ENCODE peak calls at places on chromosome 11, in four cellular contexts. One of them, this sample, is unnamed. For H3K4me1, the result is how much of the 10 kb centered on the place peaks cover.

GRCh38 chr11:126589492-126589803 is 234.0 kb downstream of the ST3GAL4 start:
- DNase-seq in sigmoid colon: no peak
- DNase-seq in right lobe of liver: no peak
- DNase-seq in HAP-1: no peak
- DNase-seq in this sample: no peak

GRCh38 chr11:70233511-70233919 is 30.4 kb downstream of the FADD start:
- DNase-seq in right lobe of liver: no peak
- DNase-seq in HAP-1: no peak
- DNase-seq in sigmoid colon: no peak
- DNase-seq in this sample: no peak

GRCh38 chr11:34468209-34468841 is 29.6 kb downstream of the CAT start:
- DNase-seq in right lobe of liver: no peak
- DNase-seq in HAP-1: peak
- DNase-seq in sigmoid colon: no peak
- DNase-seq in this sample: no peak

GRCh38 chr11:834371-835316 is 1.9 kb downstream of the CD151 start:
- DNase-seq in sigmoid colon: peak
- DNase-seq in HAP-1: no peak
- DNase-seq in right lobe of liver: peak
- DNase-seq in this sample: peak

GRCh38 chr11:72904016-72904415 is 89.8 kb downstream of the ATG16L2 start:
- DNase-seq in right lobe of liver: no peak
- DNase-seq in HAP-1: peak
- DNase-seq in sigmoid colon: no peak
- DNase-seq in this sample: no peak

GRCh38 chr11:10973416-10973815 is 115.6 kb upstream of the ZBED5 start:
- DNase-seq in HAP-1: no peak
- DNase-seq in sigmoid colon: no peak
- DNase-seq in right lobe of liver: no peak
- DNase-seq in this sample: no peak

GRCh38 chr11:417652-418342 is 3.0 kb upstream of the SIGIRR start:
- DNase-seq in HAP-1: no peak
- DNase-seq in right lobe of liver: no peak
- DNase-seq in sigmoid colon: no peak
- DNase-seq in this sample: peak

GRCh38 chr11:61602775-61603569 is 22.1 kb upstream of the SYT7 start:
- DNase-seq in sigmoid colon: peak
- DNase-seq in HAP-1: no peak
- DNase-seq in right lobe of liver: no peak
- DNase-seq in this sample: no peak

GRCh38 chr11:31493235-31493634 is 16.2 kb downstream of the IMMP1L start:
- DNase-seq in sigmoid colon: no peak
- DNase-seq in right lobe of liver: no peak
- DNase-seq in HAP-1: no peak
- DNase-seq in this sample: no peak

GRCh38 chr11:117969160-117969991 is 16.8 kb upstream of the IL10RA start:
- DNase-seq in sigmoid colon: no peak
- DNase-seq in right lobe of liver: peak
- DNase-seq in HAP-1: no peak
- DNase-seq in this sample: no peak

GRCh38 chr11:134475951-134476350 is 63.9 kb upstream of the B3GAT1 start:
- DNase-seq in sigmoid colon: no peak
- DNase-seq in HAP-1: no peak
- DNase-seq in right lobe of liver: no peak
- DNase-seq in this sample: no peak

DNA sequence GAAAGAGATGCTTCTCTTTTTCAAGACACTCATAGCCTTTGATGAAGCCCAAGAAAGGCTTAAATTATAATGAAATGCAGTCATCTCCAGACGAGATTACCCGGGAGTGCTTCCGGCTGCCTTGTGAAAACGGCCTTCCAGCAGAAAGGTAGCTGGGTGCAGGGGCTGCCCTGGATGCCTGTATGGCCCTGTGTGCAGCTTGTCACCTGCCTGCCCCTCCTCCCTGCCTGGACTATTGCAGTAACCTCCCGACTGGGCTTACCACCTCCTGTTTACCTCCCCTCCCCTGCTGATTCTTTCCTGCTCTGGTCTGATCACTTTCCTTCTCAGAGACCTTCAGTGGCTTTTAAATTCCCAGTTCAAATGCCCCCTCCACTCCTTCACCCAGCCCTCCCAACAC is 126.4 kb upstream of the SYT13 start:
- DNase-seq in HAP-1: no peak
- DNase-seq in right lobe of liver: no peak
- DNase-seq in sigmoid colon: no peak
- DNase-seq in this sample: no peak
- H3K4me1 ChIP-seq in HAP-1: under half
- H3K4me1 ChIP-seq in right lobe of liver: under half
- H3K4me1 ChIP-seq in sigmoid colon: under half
- H3K4me1 ChIP-seq in this sample: under half

DNA sequence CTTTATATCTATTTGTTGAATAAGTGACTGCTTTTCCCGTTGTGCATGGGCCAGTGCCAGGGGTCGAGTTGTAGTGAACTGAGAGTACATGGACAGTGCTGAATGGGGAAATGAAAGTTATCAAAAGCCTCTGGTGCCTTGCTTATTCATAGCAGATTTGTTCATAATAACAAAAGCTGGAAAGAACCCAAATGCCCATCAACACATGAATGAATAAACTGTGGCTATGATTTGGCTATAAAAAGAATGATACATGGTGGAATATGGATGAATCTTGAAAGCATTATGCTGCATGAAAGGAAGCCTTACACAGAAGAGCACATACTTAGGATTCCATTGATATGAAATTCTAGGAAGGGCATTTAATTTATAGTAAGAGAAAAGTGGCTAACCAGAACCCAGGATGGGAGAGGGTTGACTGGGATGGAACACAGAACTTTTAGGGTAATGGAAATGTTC is 42.6 kb downstream of the PACS1 start:
- DNase-seq in right lobe of liver: no peak
- DNase-seq in HAP-1: peak
- DNase-seq in sigmoid colon: no peak
- DNase-seq in this sample: no peak
- H3K4me1 ChIP-seq in right lobe of liver: under half
- H3K4me1 ChIP-seq in HAP-1: under half
- H3K4me1 ChIP-seq in sigmoid colon: under half
- H3K4me1 ChIP-seq in this sample: half or more

GRCh38 chr11:67266424-67267187 is at the start of gene GRK2:
- DNase-seq in HAP-1: no peak
- DNase-seq in sigmoid colon: peak
- DNase-seq in right lobe of liver: peak
- DNase-seq in this sample: peak
- H3K4me1 ChIP-seq in HAP-1: under half
- H3K4me1 ChIP-seq in sigmoid colon: half or more
- H3K4me1 ChIP-seq in right lobe of liver: under half
- H3K4me1 ChIP-seq in this sample: half or more

GRCh38 chr11:13316528-13316961 is 39.0 kb downstream of the BMAL1 start:
- DNase-seq in HAP-1: no peak
- DNase-seq in sigmoid colon: no peak
- DNase-seq in right lobe of liver: no peak
- DNase-seq in this sample: peak
- H3K4me1 ChIP-seq in HAP-1: under half
- H3K4me1 ChIP-seq in sigmoid colon: under half
- H3K4me1 ChIP-seq in right lobe of liver: half or more
- H3K4me1 ChIP-seq in this sample: half or more

DNA sequence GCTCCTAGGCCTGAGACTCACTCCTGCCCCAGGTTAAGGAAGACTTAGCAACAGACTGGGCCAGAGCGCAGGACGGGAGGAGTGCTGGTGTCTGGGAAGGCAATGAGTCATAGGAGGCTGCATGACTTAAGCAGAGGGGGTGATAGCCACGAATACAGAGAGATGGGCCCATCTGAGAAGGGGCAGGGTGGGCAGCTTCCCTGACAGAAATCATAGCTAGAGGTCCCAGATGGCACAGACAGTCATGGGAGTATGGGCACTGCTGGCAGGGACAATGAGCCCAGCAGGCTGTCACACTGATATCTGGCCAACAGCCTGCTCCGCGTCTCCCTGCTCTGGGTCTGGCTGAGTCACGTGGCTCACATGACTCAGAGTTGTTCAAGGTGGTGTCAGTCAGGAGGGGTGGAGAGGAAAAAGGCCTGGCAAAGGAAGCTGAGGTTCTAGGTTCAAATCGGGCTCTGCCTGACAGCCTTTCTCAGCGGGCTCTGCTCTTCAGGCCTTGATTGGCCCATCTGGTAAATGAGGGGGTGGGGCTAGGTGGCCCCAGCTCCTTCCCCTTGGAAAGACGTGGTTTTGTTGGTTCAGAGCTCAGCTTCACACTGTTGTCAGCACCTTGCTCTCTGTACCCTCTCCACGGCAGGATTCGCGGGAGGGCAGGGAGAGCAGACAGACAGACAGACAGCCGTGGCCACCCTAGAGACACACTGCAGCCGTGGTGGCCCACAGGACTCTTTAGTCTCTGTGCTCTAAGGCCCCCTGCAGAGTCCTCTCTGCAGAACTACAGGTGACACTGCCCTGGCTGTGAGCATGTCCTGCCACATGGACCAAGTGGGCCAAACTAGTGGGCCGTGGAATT is 47.8 kb downstream of the DBX1 start:
- DNase-seq in right lobe of liver: no peak
- DNase-seq in sigmoid colon: peak
- DNase-seq in HAP-1: no peak
- DNase-seq in this sample: no peak
- H3K4me1 ChIP-seq in right lobe of liver: under half
- H3K4me1 ChIP-seq in sigmoid colon: half or more
- H3K4me1 ChIP-seq in HAP-1: under half
- H3K4me1 ChIP-seq in this sample: under half

GRCh38 chr11:119478711-119479285 is 55.8 kb upstream of the THY1 start:
- DNase-seq in HAP-1: no peak
- DNase-seq in sigmoid colon: no peak
- DNase-seq in right lobe of liver: peak
- DNase-seq in this sample: no peak

GRCh38 chr11:119476666-119477331 is 53.8 kb upstream of the THY1 start:
- DNase-seq in HAP-1: no peak
- DNase-seq in sigmoid colon: no peak
- DNase-seq in right lobe of liver: no peak
- DNase-seq in this sample: no peak

GRCh38 chr11:119473901-119474681 is 51.1 kb upstream of the THY1 start:
- DNase-seq in HAP-1: no peak
- DNase-seq in sigmoid colon: no peak
- DNase-seq in right lobe of liver: peak
- DNase-seq in this sample: no peak

GRCh38 chr11:119474682-119475596 is 52.0 kb upstream of the THY1 start:
- DNase-seq in HAP-1: peak
- DNase-seq in right lobe of liver: peak
- DNase-seq in sigmoid colon: peak
- DNase-seq in this sample: no peak

GRCh38 chr11:119476038-119476437 is 53.1 kb upstream of the THY1 start:
- DNase-seq in HAP-1: no peak
- DNase-seq in right lobe of liver: no peak
- DNase-seq in sigmoid colon: no peak
- DNase-seq in this sample: no peak
- H3K4me1 ChIP-seq in HAP-1: under half
- H3K4me1 ChIP-seq in right lobe of liver: under half
- H3K4me1 ChIP-seq in sigmoid colon: under half
- H3K4me1 ChIP-seq in this sample: under half

DNA sequence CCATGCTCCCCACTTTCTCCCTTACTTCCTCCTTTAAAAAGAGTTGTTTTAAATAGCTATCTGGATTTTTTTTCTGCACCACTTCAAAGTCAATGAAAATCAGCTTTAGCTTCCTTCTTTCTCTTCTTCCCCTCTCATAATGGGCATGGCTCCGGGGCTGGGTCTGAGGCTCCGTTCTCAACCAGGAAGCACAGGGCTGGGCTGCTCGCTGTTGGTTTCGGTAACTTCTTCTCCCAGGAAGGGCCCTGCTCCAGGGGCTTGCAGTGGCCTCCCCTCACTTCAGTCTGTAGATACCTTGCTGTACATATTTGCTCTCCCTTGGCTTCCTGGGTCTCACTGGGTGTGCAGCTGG is 23.8 kb downstream of the MICAL2 start:
- DNase-seq in right lobe of liver: no peak
- DNase-seq in sigmoid colon: no peak
- DNase-seq in HAP-1: no peak
- DNase-seq in this sample: peak
- H3K4me1 ChIP-seq in right lobe of liver: under half
- H3K4me1 ChIP-seq in sigmoid colon: half or more
- H3K4me1 ChIP-seq in HAP-1: under half
- H3K4me1 ChIP-seq in this sample: half or more

GRCh38 chr11:128902515-128903066 is 11.4 kb downstream of the KCNJ5 start:
- DNase-seq in right lobe of liver: no peak
- DNase-seq in sigmoid colon: no peak
- DNase-seq in HAP-1: no peak
- DNase-seq in this sample: no peak
- H3K4me1 ChIP-seq in right lobe of liver: under half
- H3K4me1 ChIP-seq in sigmoid colon: under half
- H3K4me1 ChIP-seq in HAP-1: under half
- H3K4me1 ChIP-seq in this sample: under half

GRCh38 chr11:123797065-123797940 is 8.8 kb downstream of the OR6M1 start:
- DNase-seq in HAP-1: no peak
- DNase-seq in sigmoid colon: no peak
- DNase-seq in right lobe of liver: no peak
- DNase-seq in this sample: no peak
- H3K4me1 ChIP-seq in HAP-1: under half
- H3K4me1 ChIP-seq in sigmoid colon: under half
- H3K4me1 ChIP-seq in right lobe of liver: under half
- H3K4me1 ChIP-seq in this sample: under half

GRCh38 chr11:75326439-75326810 is 25.0 kb downstream of the ARRB1 start:
- DNase-seq in right lobe of liver: no peak
- DNase-seq in HAP-1: no peak
- DNase-seq in sigmoid colon: no peak
- DNase-seq in this sample: no peak
- H3K4me1 ChIP-seq in right lobe of liver: under half
- H3K4me1 ChIP-seq in HAP-1: under half
- H3K4me1 ChIP-seq in sigmoid colon: half or more
- H3K4me1 ChIP-seq in this sample: half or more